ENCODE peak calls at places on chromosomes 4 and X, in four cellular contexts. U is lower lobe of right lung, L is dorsolateral prefrontal cortex, J is left lung. G is an unnamed sample.

GRCh38 chr4:1347410-1347864 is 429 bp downstream of the UVSSA start:
- DNase-seq in L (no peak), J (peak; percentile 92), U (peak; percentile 86), G (no peak)

GRCh38 chr4:79317711-79318110 is 8.2 kb downstream of the NAA11 start:
- DNase-seq in L (no peak), J (no peak), U (no peak), G (no peak)

GRCh38 chrX:12360389-12360788 is 222.1 kb downstream of the FRMPD4 start:
- DNase-seq in J (no peak), L (no peak), U (no peak), G (no peak)

GRCh38 chr4:94455081-94455480 is 3.3 kb downstream of the PDLIM5 start:
- DNase-seq in L (no peak), U (peak; percentile 48), J (no peak), G (no peak)

GRCh38 chr4:110033994-110034393 is 121.3 kb downstream of the EGF start:
- DNase-seq in J (no peak), L (no peak), U (no peak), G (no peak)

GRCh38 chr4:4421356-4421755 is 34.5 kb downstream of the NSG1 start:
- DNase-seq in J (no peak), U (no peak), L (no peak), G (no peak)

GRCh38 chr4:5638316-5638715 is 70.0 kb downstream of the EVC2 start:
- DNase-seq in J (no peak), U (no peak), L (no peak), G (no peak)

GRCh38 chr4:147633643-147634042 is 16.4 kb downstream of the TMEM184C start:
- DNase-seq in J (no peak), L (no peak), U (no peak), G (no peak)

GRCh38 chrX:26845051-26845450 is 618.1 kb downstream of the PPP4R3C start:
- DNase-seq in J (no peak), L (no peak), U (no peak), G (no peak)

GRCh38 chrX:46739736-46740135 is 19.2 kb downstream of the SLC9A7 start:
- DNase-seq in U (no peak), L (no peak), J (no peak), G (no peak)
- H3K27ac ChIP-seq in U (no peak overlapping the region), L (no peak overlapping the region), J (no peak overlapping the region), G (no peak overlapping the region)

GRCh38 chr4:98447648-98448047 is 186.5 kb downstream of the RAP1GDS1 start:
- DNase-seq in L (no peak), J (no peak), U (no peak), G (no peak)
- H3K27ac ChIP-seq in L (no peak overlapping the region), J (no peak overlapping the region), U (no peak overlapping the region), G (no peak overlapping the region)

DNA sequence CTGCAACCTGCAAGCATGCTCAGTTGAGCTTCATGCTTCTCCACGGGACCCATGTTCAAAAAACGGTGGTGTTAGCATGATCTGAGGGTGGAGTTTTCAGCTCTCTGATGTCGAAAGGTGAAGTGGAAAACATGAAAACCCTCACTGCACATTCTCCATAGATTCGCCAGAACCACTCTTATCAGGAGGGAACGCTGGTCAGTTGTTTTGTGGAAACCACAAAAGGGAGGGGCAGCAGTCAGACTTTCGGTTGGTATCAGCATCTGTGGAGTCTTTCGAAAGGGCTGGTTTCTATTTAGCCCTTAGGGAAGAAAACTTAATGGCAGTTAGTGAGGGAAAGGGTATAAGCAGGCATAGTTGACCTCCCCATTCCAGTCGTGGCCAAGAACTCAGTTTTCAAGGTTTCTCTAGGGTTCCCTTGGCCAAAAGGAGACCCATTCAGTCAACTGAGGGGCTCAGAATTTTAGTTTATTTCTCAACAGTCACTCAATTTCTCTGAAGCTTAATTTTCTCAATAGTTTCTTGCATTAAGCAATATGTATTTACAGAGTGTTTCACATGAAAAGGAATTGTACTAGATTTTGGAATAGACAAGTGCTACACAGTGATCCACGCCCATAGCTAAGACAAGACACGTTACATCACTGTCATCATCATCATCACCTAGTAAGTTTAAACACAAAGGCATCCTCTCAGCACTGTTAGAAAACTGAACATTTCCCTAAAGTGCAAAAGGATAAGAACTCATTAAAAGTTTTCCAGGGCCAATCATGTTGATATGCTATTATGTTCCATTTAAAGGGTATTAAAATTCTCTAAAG is 12.4 kb downstream of the PPA2 start:
- DNase-seq in L (no peak), J (no peak), U (no peak), G (no peak)
- H3K27ac ChIP-seq in L (no peak overlapping the region), J (no peak overlapping the region), U (no peak overlapping the region), G (no peak overlapping the region)

GRCh38 chr4:105042451-105042850 is 104.2 kb upstream of the TET2 start:
- DNase-seq in J (no peak), U (no peak), L (no peak), G (no peak)
- H3K27ac ChIP-seq in J (no peak overlapping the region), U (no peak overlapping the region), L (no peak overlapping the region), G (no peak overlapping the region)

DNA sequence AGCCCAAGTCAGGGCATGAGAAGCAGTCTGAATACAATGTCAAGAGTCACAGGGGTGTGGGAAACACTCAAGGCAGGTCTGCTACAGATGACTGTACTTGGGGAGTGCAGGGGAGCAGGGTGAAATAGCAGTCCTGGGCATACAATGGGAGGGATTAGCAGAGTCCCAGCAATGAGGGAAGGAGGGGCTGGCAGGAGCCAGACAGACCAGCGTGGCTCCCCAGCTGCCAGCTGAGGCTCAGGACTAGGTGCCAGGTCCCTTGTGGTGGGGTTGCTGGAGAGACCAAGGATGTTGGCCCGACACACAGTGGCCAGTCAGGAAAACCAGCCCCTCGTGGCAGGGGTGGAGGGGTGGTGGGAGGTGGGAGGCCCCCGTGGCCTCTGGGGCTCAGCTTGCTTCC is 86.6 kb downstream of the RTL5 start:
- DNase-seq in L (no peak), U (no peak), J (no peak), G (no peak)
- H3K27ac ChIP-seq in L (no peak overlapping the region), U (peak overlapping the region; percentile 11), J (no peak overlapping the region), G (no peak overlapping the region)

GRCh38 chr4:182245041-182245440 is 1.8 kb downstream of the TENM3 start:
- DNase-seq in L (no peak), J (no peak), U (no peak), G (no peak)

GRCh38 chr4:182242793-182243192 is 409 bp upstream of the TENM3 start:
- DNase-seq in J (no peak), U (no peak), L (no peak), G (no peak)

GRCh38 chr4:182236186-182236585 is 7.0 kb upstream of the TENM3 start:
- DNase-seq in U (no peak), J (no peak), L (no peak), G (no peak)

GRCh38 chr4:182238355-182238931 is 4.8 kb upstream of the TENM3 start:
- DNase-seq in U (no peak), J (no peak), L (no peak), G (no peak)

GRCh38 chr4:182240161-182241130 is 2.8 kb upstream of the TENM3 start:
- DNase-seq in J (no peak), L (no peak), U (no peak), G (no peak)
- H3K27ac ChIP-seq in J (no peak overlapping the region), L (no peak overlapping the region), U (peak overlapping the region; percentile 18), G (no peak overlapping the region)

G was measured in caudate nucleus.